ENCODE peak calls at places on chromosomes 1 and 21, in ten cellular contexts. H, W, O, U, D, E, S, K, Q and A are unnamed samples.

GRCh38 chr1:156062189-156062588 is 1.2 kb downstream of the RAB25 start:
- DNase-seq in W (peak), D (no peak), U (no peak), K (no peak), H (no peak), S (peak), O (no peak), Q (no peak), E (no peak), A (no peak)

GRCh38 chr1:209657140-209657879 is 5.1 kb upstream of the LAMB3 start:
- DNase-seq in U (no peak), K (no peak), S (peak), E (no peak), H (peak), D (no peak), W (peak), Q (no peak), O (no peak), A (no peak)

GRCh38 chr1:23727362-23727811 is 15.9 kb upstream of the ELOA start:
- DNase-seq in U (no peak), H (no peak), D (no peak), Q (no peak), O (peak), W (peak), S (no peak), E (no peak), K (no peak), A (no peak)

GRCh38 chr1:28296401-28297220 is 32.2 kb upstream of the MED18 start:
- DNase-seq in Q (peak), W (peak), D (no peak), U (peak), S (no peak), O (peak), E (peak), H (no peak), K (peak), A (no peak)

GRCh38 chr1:156648951-156649350 is 7.0 kb downstream of the BCAN start:
- DNase-seq in W (no peak), K (no peak), U (no peak), E (no peak), Q (no peak), O (no peak), S (peak), H (peak), D (no peak), A (no peak)

GRCh38 chr1:58754056-58754613 is 29.7 kb downstream of the JUN start:
- DNase-seq in K (no peak), S (peak), E (no peak), Q (no peak), W (peak), U (no peak), D (no peak), H (peak), O (no peak), A (no peak)

GRCh38 chr1:93751391-93752250 is 70.0 kb upstream of the BCAR3 start:
- DNase-seq in U (no peak), E (no peak), H (no peak), D (no peak), K (no peak), W (peak), O (no peak), Q (no peak), S (no peak), A (peak)

GRCh38 chr1:116986531-116987255 is 14.9 kb upstream of the CD101 start:
- DNase-seq in U (peak), Q (no peak), O (no peak), H (no peak), D (no peak), W (no peak), E (peak), K (no peak), S (no peak), A (peak)

GRCh38 chr1:187513190-187513589 is 684.4 kb downstream of the PLA2G4A start:
- DNase-seq in H (no peak), K (no peak), U (no peak), D (no peak), O (no peak), Q (no peak), E (no peak), S (no peak), W (peak), A (no peak)

GRCh38 chr21:41130883-41131282 is 37.1 kb upstream of the BACE2 start:
- DNase-seq in E (no peak), Q (no peak), H (no peak), U (no peak), O (no peak), K (no peak), D (no peak), W (no peak), S (no peak), A (peak)

GRCh38 chr1:17913326-17914115 is 158.4 kb downstream of the ACTL8 start:
- DNase-seq in S (no peak), Q (no peak), H (no peak), E (peak), W (no peak), D (no peak), O (no peak), K (no peak), U (no peak), A (no peak)

GRCh38 chr1:223886516-223886921 is 40.8 kb upstream of the TP53BP2 start:
- DNase-seq in S (peak), U (no peak), D (no peak), H (no peak), O (no peak), W (peak), Q (no peak), K (no peak), E (no peak), A (no peak)

GRCh38 chr1:160300173-160300572 is 15.2 kb upstream of the PEX19 start:
- DNase-seq in E (no peak), W (no peak), H (no peak), Q (no peak), K (no peak), U (no peak), O (no peak), D (no peak), S (no peak), A (no peak)

GRCh38 chr21:38821248-38821647 is 15.5 kb downstream of the ETS2 start:
- DNase-seq in H (no peak), Q (no peak), W (no peak), S (no peak), K (no peak), D (no peak), O (no peak), E (no peak), U (no peak), A (no peak)

GRCh38 chr1:37723072-37723389 is 30.7 kb downstream of the CDCA8 start:
- DNase-seq in K (no peak), O (no peak), U (no peak), D (no peak), H (no peak), W (no peak), Q (no peak), S (no peak), E (no peak), A (no peak)

GRCh38 chr1:59605761-59606160 is 209.0 kb upstream of the HOOK1 start:
- DNase-seq in O (no peak), K (no peak), Q (no peak), W (peak), E (no peak), H (peak), U (no peak), S (no peak), D (no peak), A (no peak)

GRCh38 chr1:2151906-2152305 is 42.7 kb downstream of the FAAP20 start:
- DNase-seq in U (no peak), W (no peak), S (no peak), O (no peak), K (no peak), Q (no peak), H (no peak), E (no peak), D (no peak), A (no peak)

GRCh38 chr1:196546272-196547245 is 61.7 kb downstream of the KCNT2 start:
- DNase-seq in O (peak), H (no peak), E (no peak), S (no peak), Q (no peak), U (no peak), W (peak), K (no peak), D (no peak), A (no peak)

GRCh38 chr21:28580585-28580984 is 412.1 kb downstream of the LTN1 start:
- DNase-seq in W (no peak), S (no peak), K (no peak), U (no peak), D (no peak), O (no peak), Q (no peak), H (no peak), E (peak), A (no peak)

GRCh38 chr21:31282095-31282709 is 61.9 kb downstream of the TIAM1 start:
- DNase-seq in Q (no peak), W (peak), D (no peak), O (peak), E (no peak), U (no peak), H (peak), S (no peak), K (no peak), A (no peak)

GRCh38 chr1:229993060-229993459 is 74.0 kb upstream of the GALNT2 start:
- DNase-seq in W (no peak), H (no peak), D (peak), Q (no peak), K (no peak), U (no peak), O (no peak), E (no peak), S (no peak), A (no peak)

GRCh38 chr1:15180945-15181523 is 27.5 kb downstream of the TMEM51 start:
- DNase-seq in E (no peak), K (no peak), U (no peak), O (no peak), S (no peak), H (no peak), W (no peak), Q (no peak), D (no peak), A (no peak)

GRCh38 chr1:63817152-63817667 is 43.4 kb downstream of the ROR1 start:
- DNase-seq in K (no peak), Q (no peak), E (no peak), W (peak), U (no peak), S (no peak), O (peak), D (no peak), H (no peak), A (no peak)

GRCh38 chr1:64864018-64864945 is 102.1 kb downstream of the JAK1 start:
- DNase-seq in U (no peak), S (peak), H (no peak), E (no peak), O (peak), Q (no peak), D (peak), K (no peak), W (no peak), A (no peak)

GRCh38 chr21:45596704-45597318 is 46.7 kb upstream of the PCBP3 start:
- DNase-seq in U (peak), D (peak), Q (peak), O (peak), S (no peak), W (peak), E (peak), K (peak), H (peak), A (peak)

GRCh38 chr1:26994020-26994745 is 691 bp downstream of the TRNP1 start:
- DNase-seq in D (peak), K (no peak), U (peak), E (peak), O (no peak), W (peak), Q (peak), S (no peak), H (no peak), A (no peak)

GRCh38 chr1:161046574-161047167 is 894 bp upstream of the USF1 start:
- DNase-seq in W (no peak), S (no peak), Q (no peak), E (no peak), D (peak), U (no peak), O (no peak), K (no peak), H (no peak), A (no peak)

GRCh38 chr1:206693029-206693428 is 8.3 kb downstream of the MAPKAPK2 start:
- DNase-seq in K (no peak), E (no peak), D (peak), Q (no peak), S (no peak), O (peak), W (peak), U (no peak), H (no peak), A (no peak)

GRCh38 chr21:33238565-33239255 is 9.0 kb downstream of the IFNAR2 start:
- DNase-seq in K (no peak), O (no peak), D (peak), U (no peak), W (peak), H (no peak), S (no peak), E (no peak), Q (no peak), A (no peak)

GRCh38 chr1:11316701-11317100 is 43.7 kb downstream of the UBIAD1 start:
- DNase-seq in W (peak), D (no peak), K (no peak), Q (no peak), U (no peak), E (no peak), S (no peak), O (no peak), H (peak), A (no peak)

GRCh38 chr1:207672525-207673130 is 27.7 kb downstream of the CR1L start:
- DNase-seq in K (peak), E (peak), U (peak), D (peak), H (peak), W (peak), S (no peak), Q (no peak), O (peak), A (peak)

GRCh38 chr1:229371624-229372023 is 28.8 kb upstream of the CCSAP start:
- DNase-seq in Q (no peak), K (no peak), W (no peak), E (no peak), H (peak), S (no peak), U (no peak), O (no peak), D (no peak), A (no peak)

GRCh38 chr1:222792744-222793143 is 22.1 kb upstream of the DISP1 start:
- DNase-seq in S (no peak), H (no peak), O (peak), U (peak), K (no peak), W (peak), Q (no peak), E (no peak), D (no peak), A (no peak)

GRCh38 chr21:43867332-43867703 is 2.3 kb downstream of the AGPAT3 start:
- DNase-seq in Q (no peak), D (no peak), E (no peak), U (no peak), W (no peak), S (no peak), O (no peak), K (no peak), H (no peak), A (no peak)
- H3K4me2 ChIP-seq in Q (no peak), D (peak), E (no peak), U (no peak), W (no peak), S (peak), O (peak), K (no peak), H (peak), A (peak)

GRCh38 chr1:227218870-227219578 is 99.3 kb downstream of the CDC42BPA start:
- DNase-seq in W (no peak), K (no peak), D (no peak), U (no peak), S (no peak), Q (no peak), E (no peak), H (no peak), O (no peak), A (no peak)

GRCh38 chr1:227213426-227213825 is 104.9 kb downstream of the CDC42BPA start:
- DNase-seq in K (no peak), W (no peak), O (no peak), D (no peak), E (no peak), Q (no peak), H (no peak), S (no peak), U (no peak), A (no peak)

GRCh38 chr1:227214170-227214569 is 104.1 kb downstream of the CDC42BPA start:
- DNase-seq in E (no peak), Q (no peak), W (no peak), U (no peak), H (no peak), S (no peak), O (no peak), K (no peak), D (no peak), A (no peak)

GRCh38 chr1:227219715-227220292 is 98.5 kb downstream of the CDC42BPA start:
- DNase-seq in H (no peak), W (no peak), O (no peak), K (no peak), S (no peak), E (no peak), Q (no peak), D (no peak), U (no peak), A (no peak)

DNA sequence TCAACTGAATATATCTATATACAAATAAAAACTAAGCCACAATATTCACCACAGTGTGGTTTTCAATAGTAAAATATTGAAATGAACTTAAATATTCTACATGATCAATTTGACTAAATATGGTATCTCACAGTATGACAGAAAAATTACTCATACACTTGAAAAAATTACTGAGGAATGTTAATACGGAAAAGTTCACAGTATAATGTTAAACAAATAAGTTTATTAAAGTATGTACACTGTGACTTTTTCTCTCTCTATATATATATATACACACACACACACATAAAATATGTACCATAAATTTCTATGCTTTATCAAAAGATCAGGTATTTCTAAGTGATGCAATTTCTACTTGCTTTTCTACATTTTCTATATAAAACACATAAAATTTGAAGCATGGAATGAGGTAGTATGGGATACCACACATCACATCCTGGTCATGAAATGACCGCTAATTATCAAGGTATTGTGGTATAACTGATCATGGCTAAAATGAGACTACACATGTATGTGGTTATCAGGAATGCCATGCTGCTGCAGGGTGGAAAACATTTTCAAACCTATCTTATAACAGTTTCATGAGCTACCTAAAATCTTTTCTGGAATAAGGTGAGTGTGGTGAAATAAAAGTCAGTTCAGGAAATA is 102.3 kb downstream of the CDC42BPA start:
- DNase-seq in H (no peak), W (no peak), E (no peak), U (no peak), D (no peak), K (no peak), Q (no peak), S (no peak), O (no peak), A (no peak)
- H3K4me2 ChIP-seq in H (no peak), W (no peak), E (no peak), U (no peak), D (no peak), K (no peak), Q (no peak), S (no peak), O (no peak), A (no peak)

GRCh38 chr1:74824497-74825107 is 91.7 kb downstream of the TYW3 start:
- DNase-seq in S (no peak), E (no peak), U (no peak), D (peak), K (no peak), H (no peak), O (no peak), W (no peak), Q (no peak), A (no peak)
- H3K4me2 ChIP-seq in S (no peak), E (no peak), U (no peak), D (no peak), K (no peak), H (no peak), O (no peak), W (no peak), Q (no peak), A (no peak)

GRCh38 chr1:204363335-204364114 is 3.8 kb upstream of the PLEKHA6 start:
- DNase-seq in E (peak), O (peak), D (peak), U (peak), S (peak), W (peak), H (peak), K (peak), Q (peak), A (peak)
- H3K4me2 ChIP-seq in E (peak), O (peak), D (peak), U (peak), S (no peak), W (peak), H (peak), K (peak), Q (peak), A (peak)

DNA sequence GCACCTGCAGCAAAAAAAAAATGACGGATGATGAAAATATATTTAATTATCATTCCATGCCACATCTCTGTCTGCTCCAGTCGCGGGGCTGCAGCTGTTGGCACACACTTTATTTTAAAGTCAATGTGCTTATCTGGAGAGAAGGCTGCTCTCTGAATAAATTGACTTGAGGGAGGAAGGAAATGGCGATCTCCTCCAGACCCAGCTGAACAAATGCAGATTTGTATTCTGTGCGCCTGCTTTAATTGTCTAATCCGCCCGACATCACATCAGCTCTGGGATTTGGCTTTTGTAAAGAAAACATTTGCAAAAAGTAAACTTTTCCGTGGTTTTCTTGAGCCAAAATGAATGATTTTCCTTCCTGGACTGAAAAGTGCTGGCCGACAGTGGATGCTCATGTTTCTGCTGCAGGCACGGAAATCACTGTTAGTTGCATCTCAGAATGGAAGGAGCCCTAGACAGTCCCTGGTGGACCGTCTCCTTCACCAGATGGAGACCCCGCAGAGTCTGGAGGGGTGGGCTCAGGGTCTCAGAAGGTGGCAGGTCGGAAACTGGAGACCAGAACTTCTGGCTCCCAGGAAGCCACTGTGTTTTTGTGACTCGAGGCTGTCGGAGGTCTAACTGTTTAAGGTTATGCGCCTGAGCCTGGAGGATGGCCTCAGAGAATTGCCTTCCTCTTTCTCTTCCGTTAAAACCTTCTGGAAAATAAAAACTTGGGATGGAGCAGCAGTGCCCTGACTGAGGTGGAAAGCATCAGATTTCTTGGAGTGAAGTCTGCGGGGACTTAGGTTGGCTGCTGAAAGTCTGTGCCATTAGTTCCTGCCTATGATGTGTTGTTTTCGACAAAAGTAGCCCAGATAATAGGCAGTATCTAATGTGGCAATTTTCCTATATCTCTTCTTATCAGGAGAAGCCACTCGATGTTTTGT is 150.4 kb downstream of the CAMTA1 start:
- DNase-seq in K (no peak), D (no peak), W (peak), U (no peak), Q (no peak), O (no peak), E (no peak), S (no peak), H (no peak), A (no peak)
- H3K4me2 ChIP-seq in K (no peak), D (no peak), W (peak), U (no peak), Q (no peak), O (no peak), E (no peak), S (no peak), H (no peak), A (no peak)